ENCODE peak calls at places on chromosomes 11 and 22, in ten cellular contexts. One of them, this sample, is unnamed.
A peak's percentile ranks its signal among the peaks of the same experiment; 100 is the strongest.

GRCh38 chr11:70367071-70367470 is 31.3 kb upstream of the CTTN start:
- DNase-seq in AG04450: peak; percentile 49
- DNase-seq in stimulated activated naive CD8-positive, alpha-beta T cell treated with anti-CD3 and anti-CD28 coated beads, Interleukin-15, Interleukin-2, amounts not matched to agents 100 U/mL and 50 U/mL, for 24 hours: no peak
- DNase-seq in EL: peak; percentile 41
- DNase-seq in H4: peak; percentile 76
- DNase-seq in NCI-H748 treated with DMSO at 0.1 percent for 48 hours: no peak
- DNase-seq in nephron progenitor cell: no peak
- DNase-seq in T-helper 1 cell: no peak
- DNase-seq in posterior cingulate gyrus: no peak
- DNase-seq in LNCaP clone FGC: no peak
- DNase-seq in this sample: no peak

GRCh38 chr22:37074537-37074936 is 23.0 kb downstream of the KCTD17 start:
- DNase-seq in H4: no peak
- DNase-seq in stimulated activated naive CD8-positive, alpha-beta T cell treated with anti-CD3 and anti-CD28 coated beads, Interleukin-15, Interleukin-2, amounts not matched to agents 100 U/mL and 50 U/mL, for 24 hours: no peak
- DNase-seq in T-helper 1 cell: no peak
- DNase-seq in NCI-H748 treated with DMSO at 0.1 percent for 48 hours: no peak
- DNase-seq in EL: no peak
- DNase-seq in AG04450: no peak
- DNase-seq in posterior cingulate gyrus: no peak
- DNase-seq in LNCaP clone FGC: no peak
- DNase-seq in nephron progenitor cell: no peak
- DNase-seq in this sample: no peak

GRCh38 chr11:1628506-1629325 is 859 bp upstream of the KRTAP5-5 start:
- DNase-seq in posterior cingulate gyrus: peak; percentile 88
- DNase-seq in LNCaP clone FGC: no peak
- DNase-seq in AG04450: no peak
- DNase-seq in stimulated activated naive CD8-positive, alpha-beta T cell treated with anti-CD3 and anti-CD28 coated beads, Interleukin-15, Interleukin-2, amounts not matched to agents 100 U/mL and 50 U/mL, for 24 hours: peak; percentile 80
- DNase-seq in NCI-H748 treated with DMSO at 0.1 percent for 48 hours: no peak
- DNase-seq in H4: peak; percentile 51
- DNase-seq in T-helper 1 cell: peak; percentile 37
- DNase-seq in nephron progenitor cell: peak; percentile 88
- DNase-seq in EL: peak; percentile 47
- DNase-seq in this sample: peak; percentile 35

GRCh38 chr11:44290206-44290605 is 19.7 kb downstream of the ALX4 start:
- DNase-seq in T-helper 1 cell: no peak
- DNase-seq in NCI-H748 treated with DMSO at 0.1 percent for 48 hours: no peak
- DNase-seq in AG04450: no peak
- DNase-seq in posterior cingulate gyrus: no peak
- DNase-seq in EL: peak; percentile 47
- DNase-seq in nephron progenitor cell: no peak
- DNase-seq in H4: no peak
- DNase-seq in stimulated activated naive CD8-positive, alpha-beta T cell treated with anti-CD3 and anti-CD28 coated beads, Interleukin-15, Interleukin-2, amounts not matched to agents 100 U/mL and 50 U/mL, for 24 hours: no peak
- DNase-seq in LNCaP clone FGC: no peak
- DNase-seq in this sample: no peak

GRCh38 chr11:124861670-124862069 is 3.6 kb upstream of the ROBO3 start:
- DNase-seq in T-helper 1 cell: no peak
- DNase-seq in LNCaP clone FGC: no peak
- DNase-seq in H4: no peak
- DNase-seq in EL: no peak
- DNase-seq in AG04450: no peak
- DNase-seq in NCI-H748 treated with DMSO at 0.1 percent for 48 hours: no peak
- DNase-seq in posterior cingulate gyrus: peak; percentile 9
- DNase-seq in stimulated activated naive CD8-positive, alpha-beta T cell treated with anti-CD3 and anti-CD28 coated beads, Interleukin-15, Interleukin-2, amounts not matched to agents 100 U/mL and 50 U/mL, for 24 hours: no peak
- DNase-seq in nephron progenitor cell: no peak
- DNase-seq in this sample: no peak

GRCh38 chr11:66489636-66490035 is 9.4 kb downstream of the DPP3 start:
- DNase-seq in NCI-H748 treated with DMSO at 0.1 percent for 48 hours: no peak
- DNase-seq in H4: no peak
- DNase-seq in AG04450: no peak
- DNase-seq in posterior cingulate gyrus: no peak
- DNase-seq in EL: no peak
- DNase-seq in T-helper 1 cell: no peak
- DNase-seq in nephron progenitor cell: no peak
- DNase-seq in stimulated activated naive CD8-positive, alpha-beta T cell treated with anti-CD3 and anti-CD28 coated beads, Interleukin-15, Interleukin-2, amounts not matched to agents 100 U/mL and 50 U/mL, for 24 hours: no peak
- DNase-seq in LNCaP clone FGC: no peak
- DNase-seq in this sample: no peak

GRCh38 chr22:37647317-37647716 is 7.8 kb downstream of the SH3BP1 start:
- DNase-seq in AG04450: no peak
- DNase-seq in H4: no peak
- DNase-seq in nephron progenitor cell: no peak
- DNase-seq in LNCaP clone FGC: no peak
- DNase-seq in posterior cingulate gyrus: no peak
- DNase-seq in stimulated activated naive CD8-positive, alpha-beta T cell treated with anti-CD3 and anti-CD28 coated beads, Interleukin-15, Interleukin-2, amounts not matched to agents 100 U/mL and 50 U/mL, for 24 hours: no peak
- DNase-seq in EL: no peak
- DNase-seq in NCI-H748 treated with DMSO at 0.1 percent for 48 hours: no peak
- DNase-seq in T-helper 1 cell: no peak
- DNase-seq in this sample: no peak

GRCh38 chr11:48108231-48109045 is 108.2 kb upstream of the OR4B1 start:
- DNase-seq in EL: no peak
- DNase-seq in LNCaP clone FGC: no peak
- DNase-seq in H4: no peak
- DNase-seq in T-helper 1 cell: no peak
- DNase-seq in stimulated activated naive CD8-positive, alpha-beta T cell treated with anti-CD3 and anti-CD28 coated beads, Interleukin-15, Interleukin-2, amounts not matched to agents 100 U/mL and 50 U/mL, for 24 hours: no peak
- DNase-seq in nephron progenitor cell: no peak
- DNase-seq in NCI-H748 treated with DMSO at 0.1 percent for 48 hours: no peak
- DNase-seq in posterior cingulate gyrus: no peak
- DNase-seq in AG04450: no peak
- DNase-seq in this sample: no peak

GRCh38 chr22:33529424-33530113 is 390.7 kb downstream of the LARGE1 start:
- DNase-seq in AG04450: no peak
- DNase-seq in LNCaP clone FGC: no peak
- DNase-seq in nephron progenitor cell: no peak
- DNase-seq in stimulated activated naive CD8-positive, alpha-beta T cell treated with anti-CD3 and anti-CD28 coated beads, Interleukin-15, Interleukin-2, amounts not matched to agents 100 U/mL and 50 U/mL, for 24 hours: no peak
- DNase-seq in NCI-H748 treated with DMSO at 0.1 percent for 48 hours: no peak
- DNase-seq in H4: no peak
- DNase-seq in EL: no peak
- DNase-seq in T-helper 1 cell: no peak
- DNase-seq in posterior cingulate gyrus: no peak
- DNase-seq in this sample: no peak

GRCh38 chr11:112292785-112293407 is 32.2 kb upstream of the PLET1 start:
- DNase-seq in AG04450: peak; percentile 70
- DNase-seq in posterior cingulate gyrus: no peak
- DNase-seq in LNCaP clone FGC: peak; percentile 67
- DNase-seq in T-helper 1 cell: no peak
- DNase-seq in nephron progenitor cell: no peak
- DNase-seq in H4: peak; percentile 97
- DNase-seq in NCI-H748 treated with DMSO at 0.1 percent for 48 hours: no peak
- DNase-seq in EL: peak; percentile 93
- DNase-seq in stimulated activated naive CD8-positive, alpha-beta T cell treated with anti-CD3 and anti-CD28 coated beads, Interleukin-15, Interleukin-2, amounts not matched to agents 100 U/mL and 50 U/mL, for 24 hours: no peak
- DNase-seq in this sample: no peak

GRCh38 chr22:36326178-36327161 is 61.3 kb downstream of the MYH9 start:
- DNase-seq in EL: no peak
- DNase-seq in posterior cingulate gyrus: no peak
- DNase-seq in NCI-H748 treated with DMSO at 0.1 percent for 48 hours: no peak
- DNase-seq in AG04450: no peak
- DNase-seq in LNCaP clone FGC: no peak
- DNase-seq in nephron progenitor cell: no peak
- DNase-seq in H4: no peak
- DNase-seq in stimulated activated naive CD8-positive, alpha-beta T cell treated with anti-CD3 and anti-CD28 coated beads, Interleukin-15, Interleukin-2, amounts not matched to agents 100 U/mL and 50 U/mL, for 24 hours: no peak
- DNase-seq in T-helper 1 cell: no peak
- DNase-seq in this sample: no peak

GRCh38 chr11:118176400-118177134 is at the start of gene SCN2B:
- DNase-seq in EL: no peak
- DNase-seq in stimulated activated naive CD8-positive, alpha-beta T cell treated with anti-CD3 and anti-CD28 coated beads, Interleukin-15, Interleukin-2, amounts not matched to agents 100 U/mL and 50 U/mL, for 24 hours: no peak
- DNase-seq in NCI-H748 treated with DMSO at 0.1 percent for 48 hours: no peak
- DNase-seq in posterior cingulate gyrus: no peak
- DNase-seq in H4: no peak
- DNase-seq in nephron progenitor cell: no peak
- DNase-seq in T-helper 1 cell: no peak
- DNase-seq in LNCaP clone FGC: no peak
- DNase-seq in AG04450: no peak
- DNase-seq in this sample: no peak

GRCh38 chr11:116357769-116358544 is 414.8 kb downstream of the BUD13 start:
- DNase-seq in stimulated activated naive CD8-positive, alpha-beta T cell treated with anti-CD3 and anti-CD28 coated beads, Interleukin-15, Interleukin-2, amounts not matched to agents 100 U/mL and 50 U/mL, for 24 hours: no peak
- DNase-seq in H4: no peak
- DNase-seq in T-helper 1 cell: no peak
- DNase-seq in LNCaP clone FGC: no peak
- DNase-seq in nephron progenitor cell: peak; percentile 67
- DNase-seq in posterior cingulate gyrus: no peak
- DNase-seq in AG04450: no peak
- DNase-seq in EL: no peak
- DNase-seq in NCI-H748 treated with DMSO at 0.1 percent for 48 hours: no peak
- DNase-seq in this sample: no peak

GRCh38 chr11:11401960-11402359 is 48.9 kb upstream of the CSNK2A3 start:
- DNase-seq in AG04450: no peak
- DNase-seq in nephron progenitor cell: no peak
- DNase-seq in posterior cingulate gyrus: no peak
- DNase-seq in NCI-H748 treated with DMSO at 0.1 percent for 48 hours: no peak
- DNase-seq in stimulated activated naive CD8-positive, alpha-beta T cell treated with anti-CD3 and anti-CD28 coated beads, Interleukin-15, Interleukin-2, amounts not matched to agents 100 U/mL and 50 U/mL, for 24 hours: no peak
- DNase-seq in H4: no peak
- DNase-seq in LNCaP clone FGC: no peak
- DNase-seq in T-helper 1 cell: no peak
- DNase-seq in EL: no peak
- DNase-seq in this sample: no peak

GRCh38 chr22:31377609-31378008 is 21.8 kb upstream of the DRG1 start:
- DNase-seq in stimulated activated naive CD8-positive, alpha-beta T cell treated with anti-CD3 and anti-CD28 coated beads, Interleukin-15, Interleukin-2, amounts not matched to agents 100 U/mL and 50 U/mL, for 24 hours: no peak
- DNase-seq in posterior cingulate gyrus: no peak
- DNase-seq in nephron progenitor cell: no peak
- DNase-seq in T-helper 1 cell: no peak
- DNase-seq in NCI-H748 treated with DMSO at 0.1 percent for 48 hours: no peak
- DNase-seq in LNCaP clone FGC: no peak
- DNase-seq in H4: no peak
- DNase-seq in EL: no peak
- DNase-seq in AG04450: no peak
- DNase-seq in this sample: no peak

GRCh38 chr11:92657226-92657625 is 312.2 kb upstream of the MTNR1B start:
- DNase-seq in NCI-H748 treated with DMSO at 0.1 percent for 48 hours: no peak
- DNase-seq in stimulated activated naive CD8-positive, alpha-beta T cell treated with anti-CD3 and anti-CD28 coated beads, Interleukin-15, Interleukin-2, amounts not matched to agents 100 U/mL and 50 U/mL, for 24 hours: no peak
- DNase-seq in T-helper 1 cell: no peak
- DNase-seq in EL: no peak
- DNase-seq in posterior cingulate gyrus: no peak
- DNase-seq in H4: no peak
- DNase-seq in LNCaP clone FGC: no peak
- DNase-seq in nephron progenitor cell: no peak
- DNase-seq in AG04450: no peak
- DNase-seq in this sample: peak; percentile 53

GRCh38 chr11:32374261-32374711 is 61.1 kb downstream of the WT1 start:
- DNase-seq in NCI-H748 treated with DMSO at 0.1 percent for 48 hours: peak; percentile 45
- DNase-seq in nephron progenitor cell: peak; percentile 43
- DNase-seq in EL: peak; percentile 49
- DNase-seq in stimulated activated naive CD8-positive, alpha-beta T cell treated with anti-CD3 and anti-CD28 coated beads, Interleukin-15, Interleukin-2, amounts not matched to agents 100 U/mL and 50 U/mL, for 24 hours: peak; percentile 59
- DNase-seq in H4: peak; percentile 48
- DNase-seq in AG04450: no peak
- DNase-seq in posterior cingulate gyrus: no peak
- DNase-seq in T-helper 1 cell: no peak
- DNase-seq in LNCaP clone FGC: peak; percentile 50
- DNase-seq in this sample: peak; percentile 77

GRCh38 chr11:2541321-2541680 is 96.5 kb downstream of the KCNQ1 start:
- DNase-seq in T-helper 1 cell: no peak
- DNase-seq in EL: no peak
- DNase-seq in nephron progenitor cell: no peak
- DNase-seq in posterior cingulate gyrus: peak; percentile 30
- DNase-seq in NCI-H748 treated with DMSO at 0.1 percent for 48 hours: no peak
- DNase-seq in stimulated activated naive CD8-positive, alpha-beta T cell treated with anti-CD3 and anti-CD28 coated beads, Interleukin-15, Interleukin-2, amounts not matched to agents 100 U/mL and 50 U/mL, for 24 hours: no peak
- DNase-seq in LNCaP clone FGC: no peak
- DNase-seq in H4: no peak
- DNase-seq in AG04450: no peak
- DNase-seq in this sample: no peak

GRCh38 chr11:2522636-2523255 is 77.9 kb downstream of the KCNQ1 start:
- DNase-seq in EL: no peak
- DNase-seq in posterior cingulate gyrus: peak; percentile 50
- DNase-seq in T-helper 1 cell: no peak
- DNase-seq in AG04450: no peak
- DNase-seq in stimulated activated naive CD8-positive, alpha-beta T cell treated with anti-CD3 and anti-CD28 coated beads, Interleukin-15, Interleukin-2, amounts not matched to agents 100 U/mL and 50 U/mL, for 24 hours: peak; percentile 2
- DNase-seq in NCI-H748 treated with DMSO at 0.1 percent for 48 hours: no peak
- DNase-seq in nephron progenitor cell: no peak
- DNase-seq in H4: no peak
- DNase-seq in LNCaP clone FGC: no peak
- DNase-seq in this sample: peak; percentile 3

GRCh38 chr11:14916403-14916802 is 24.4 kb upstream of the CYP2R1 start:
- DNase-seq in posterior cingulate gyrus: no peak
- DNase-seq in nephron progenitor cell: no peak
- DNase-seq in AG04450: no peak
- DNase-seq in EL: no peak
- DNase-seq in T-helper 1 cell: no peak
- DNase-seq in stimulated activated naive CD8-positive, alpha-beta T cell treated with anti-CD3 and anti-CD28 coated beads, Interleukin-15, Interleukin-2, amounts not matched to agents 100 U/mL and 50 U/mL, for 24 hours: no peak
- DNase-seq in NCI-H748 treated with DMSO at 0.1 percent for 48 hours: no peak
- DNase-seq in LNCaP clone FGC: no peak
- DNase-seq in H4: no peak
- DNase-seq in this sample: no peak

GRCh38 chr22:29784451-29785361 is 17.5 kb downstream of the UQCR10 start:
- DNase-seq in posterior cingulate gyrus: peak; percentile 86
- DNase-seq in nephron progenitor cell: no peak
- DNase-seq in EL: no peak
- DNase-seq in T-helper 1 cell: no peak
- DNase-seq in H4: no peak
- DNase-seq in stimulated activated naive CD8-positive, alpha-beta T cell treated with anti-CD3 and anti-CD28 coated beads, Interleukin-15, Interleukin-2, amounts not matched to agents 100 U/mL and 50 U/mL, for 24 hours: no peak
- DNase-seq in AG04450: no peak
- DNase-seq in LNCaP clone FGC: no peak
- DNase-seq in NCI-H748 treated with DMSO at 0.1 percent for 48 hours: no peak
- DNase-seq in this sample: no peak

GRCh38 chr11:120867531-120867930 is 156.4 kb upstream of the TBCEL start:
- DNase-seq in T-helper 1 cell: no peak
- DNase-seq in AG04450: no peak
- DNase-seq in EL: no peak
- DNase-seq in LNCaP clone FGC: no peak
- DNase-seq in NCI-H748 treated with DMSO at 0.1 percent for 48 hours: no peak
- DNase-seq in nephron progenitor cell: no peak
- DNase-seq in stimulated activated naive CD8-positive, alpha-beta T cell treated with anti-CD3 and anti-CD28 coated beads, Interleukin-15, Interleukin-2, amounts not matched to agents 100 U/mL and 50 U/mL, for 24 hours: no peak
- DNase-seq in H4: no peak
- DNase-seq in posterior cingulate gyrus: no peak
- DNase-seq in this sample: no peak

GRCh38 chr11:47176328-47177228 is at the start of gene ARFGAP2:
- DNase-seq in EL: peak; percentile 95
- DNase-seq in posterior cingulate gyrus: peak; percentile 99
- DNase-seq in LNCaP clone FGC: peak; percentile 81
- DNase-seq in nephron progenitor cell: peak; percentile 96
- DNase-seq in NCI-H748 treated with DMSO at 0.1 percent for 48 hours: peak; percentile 84
- DNase-seq in T-helper 1 cell: peak; percentile 93
- DNase-seq in stimulated activated naive CD8-positive, alpha-beta T cell treated with anti-CD3 and anti-CD28 coated beads, Interleukin-15, Interleukin-2, amounts not matched to agents 100 U/mL and 50 U/mL, for 24 hours: peak; percentile 97
- DNase-seq in H4: peak; percentile 84
- DNase-seq in AG04450: peak; percentile 84
- DNase-seq in this sample: peak; percentile 97

GRCh38 chr11:103716363-103716762 is 320.1 kb upstream of the DDI1 start:
- DNase-seq in posterior cingulate gyrus: no peak
- DNase-seq in NCI-H748 treated with DMSO at 0.1 percent for 48 hours: no peak
- DNase-seq in stimulated activated naive CD8-positive, alpha-beta T cell treated with anti-CD3 and anti-CD28 coated beads, Interleukin-15, Interleukin-2, amounts not matched to agents 100 U/mL and 50 U/mL, for 24 hours: no peak
- DNase-seq in T-helper 1 cell: no peak
- DNase-seq in LNCaP clone FGC: no peak
- DNase-seq in AG04450: no peak
- DNase-seq in nephron progenitor cell: no peak
- DNase-seq in H4: no peak
- DNase-seq in EL: no peak
- DNase-seq in this sample: no peak

GRCh38 chr11:96199563-96200025 is 143.4 kb downstream of the MAML2 start:
- DNase-seq in posterior cingulate gyrus: no peak
- DNase-seq in EL: peak; percentile 35
- DNase-seq in T-helper 1 cell: peak; percentile 31
- DNase-seq in stimulated activated naive CD8-positive, alpha-beta T cell treated with anti-CD3 and anti-CD28 coated beads, Interleukin-15, Interleukin-2, amounts not matched to agents 100 U/mL and 50 U/mL, for 24 hours: no peak
- DNase-seq in NCI-H748 treated with DMSO at 0.1 percent for 48 hours: no peak
- DNase-seq in H4: no peak
- DNase-seq in AG04450: no peak
- DNase-seq in LNCaP clone FGC: no peak
- DNase-seq in nephron progenitor cell: no peak
- DNase-seq in this sample: no peak

GRCh38 chr11:9379046-9379445 is 5.4 kb upstream of the IPO7 start:
- DNase-seq in AG04450: no peak
- DNase-seq in NCI-H748 treated with DMSO at 0.1 percent for 48 hours: no peak
- DNase-seq in EL: no peak
- DNase-seq in H4: no peak
- DNase-seq in LNCaP clone FGC: no peak
- DNase-seq in stimulated activated naive CD8-positive, alpha-beta T cell treated with anti-CD3 and anti-CD28 coated beads, Interleukin-15, Interleukin-2, amounts not matched to agents 100 U/mL and 50 U/mL, for 24 hours: no peak
- DNase-seq in nephron progenitor cell: no peak
- DNase-seq in T-helper 1 cell: no peak
- DNase-seq in posterior cingulate gyrus: no peak
- DNase-seq in this sample: no peak

GRCh38 chr22:37639771-37640590 is 512 bp downstream of the SH3BP1 start:
- DNase-seq in NCI-H748 treated with DMSO at 0.1 percent for 48 hours: no peak
- DNase-seq in T-helper 1 cell: no peak
- DNase-seq in stimulated activated naive CD8-positive, alpha-beta T cell treated with anti-CD3 and anti-CD28 coated beads, Interleukin-15, Interleukin-2, amounts not matched to agents 100 U/mL and 50 U/mL, for 24 hours: no peak
- DNase-seq in nephron progenitor cell: peak; percentile 48
- DNase-seq in H4: no peak
- DNase-seq in posterior cingulate gyrus: no peak
- DNase-seq in LNCaP clone FGC: no peak
- DNase-seq in AG04450: no peak
- DNase-seq in EL: no peak
- DNase-seq in this sample: peak; percentile 33

GRCh38 chr11:112025682-112026081 is 474 bp downstream of the DLAT start:
- DNase-seq in NCI-H748 treated with DMSO at 0.1 percent for 48 hours: no peak
- DNase-seq in LNCaP clone FGC: no peak
- DNase-seq in H4: no peak
- DNase-seq in AG04450: no peak
- DNase-seq in posterior cingulate gyrus: no peak
- DNase-seq in stimulated activated naive CD8-positive, alpha-beta T cell treated with anti-CD3 and anti-CD28 coated beads, Interleukin-15, Interleukin-2, amounts not matched to agents 100 U/mL and 50 U/mL, for 24 hours: no peak
- DNase-seq in EL: peak; percentile 30
- DNase-seq in T-helper 1 cell: no peak
- DNase-seq in nephron progenitor cell: no peak
- DNase-seq in this sample: no peak

This sample was measured in DND-41.